ENCODE peak calls at places on chromosomes 4 and X, in eight cellular contexts. O, V, D, U, I, K, F and C are unnamed samples.

GRCh38 chr4:54229631-54230478 is 762 bp downstream of the PDGFRA start:
- DNase-seq in O (peak), V (no peak), D (no peak), U (no peak), I (peak), K (no peak), F (no peak), C (no peak)

GRCh38 chrX:114999906-115000305 is 17.5 kb downstream of the IL13RA2 start:
- DNase-seq in O (no peak), V (no peak), D (no peak), U (no peak), I (no peak), K (no peak), F (no peak), C (peak)

GRCh38 chrX:129629837-129630236 is 24.9 kb downstream of the APLN start:
- DNase-seq in O (no peak), V (no peak), D (no peak), U (no peak), I (no peak), K (no peak), F (no peak), C (no peak)

GRCh38 chr4:165874799-165875371 is 1.8 kb downstream of the TLL1 start:
- DNase-seq in O (peak), V (peak), D (no peak), U (no peak), I (no peak), K (no peak), F (no peak), C (no peak)

GRCh38 chr4:181957088-181957487 is 286.1 kb upstream of the TENM3 start:
- DNase-seq in O (no peak), V (peak), D (peak), U (no peak), I (no peak), K (no peak), F (no peak), C (peak)

GRCh38 chrX:136639506-136640176 is 8.3 kb upstream of the CD40LG start:
- DNase-seq in O (no peak), V (peak), D (no peak), U (no peak), I (no peak), K (no peak), F (no peak), C (peak)

GRCh38 chrX:72121381-72121780 is 10.3 kb downstream of the RTL5 start:
- DNase-seq in O (no peak), V (peak), D (peak), U (peak), I (peak), K (peak), F (no peak), C (peak)

GRCh38 chr4:181078236-181078635 is 1165.0 kb upstream of the TENM3 start:
- DNase-seq in O (no peak), V (peak), D (no peak), U (no peak), I (no peak), K (no peak), F (no peak), C (no peak)

GRCh38 chr4:68864438-68865177 is 48.8 kb downstream of the UGT2B10 start:
- DNase-seq in O (no peak), V (no peak), D (no peak), U (no peak), I (no peak), K (no peak), F (no peak), C (no peak)

GRCh38 chrX:30906726-30907125 is 17.7 kb upstream of the TAB3 start:
- DNase-seq in O (no peak), V (peak), D (no peak), U (no peak), I (no peak), K (no peak), F (no peak), C (peak)

GRCh38 chr4:38371391-38371851 is 292.6 kb upstream of the KLF3 start:
- DNase-seq in O (no peak), V (peak), D (no peak), U (no peak), I (no peak), K (no peak), F (no peak), C (peak)

GRCh38 chr4:54446556-54446955 is 211.2 kb upstream of the KIT start:
- DNase-seq in O (peak), V (no peak), D (no peak), U (no peak), I (no peak), K (no peak), F (no peak), C (no peak)

GRCh38 chr4:3829954-3830773 is 64.0 kb downstream of the ADRA2C start:
- DNase-seq in O (peak), V (no peak), D (peak), U (no peak), I (no peak), K (no peak), F (no peak), C (no peak)

GRCh38 chrX:13463608-13464007 is 105.8 kb upstream of the EGFL6 start:
- DNase-seq in O (no peak), V (peak), D (no peak), U (no peak), I (no peak), K (no peak), F (no peak), C (peak)

GRCh38 chr4:60724623-60725022 is 475.5 kb upstream of the ADGRL3 start:
- DNase-seq in O (no peak), V (peak), D (no peak), U (no peak), I (no peak), K (no peak), F (no peak), C (peak)

GRCh38 chr4:104128850-104129213 is 365.9 kb downstream of the CXXC4 start:
- DNase-seq in O (no peak), V (peak), D (no peak), U (no peak), I (no peak), K (no peak), F (no peak), C (peak)

GRCh38 chr4:95432466-95432865 is 116.3 kb downstream of the UNC5C start:
- DNase-seq in O (no peak), V (no peak), D (no peak), U (no peak), I (no peak), K (no peak), F (no peak), C (no peak)

GRCh38 chr4:110527156-110527555 is 51.2 kb downstream of the ENPEP start:
- DNase-seq in O (no peak), V (no peak), D (no peak), U (no peak), I (peak), K (no peak), F (no peak), C (no peak)

GRCh38 chr4:4384837-4385236 is 2.1 kb upstream of the NSG1 start:
- DNase-seq in O (peak), V (peak), D (peak), U (no peak), I (peak), K (no peak), F (peak), C (peak)